ENCODE peak calls at places on chromosome 4, in six cellular contexts. One of them, this sample, is unnamed.

GRCh38 chr4:8771258-8771590 is 100.4 kb downstream of the HMX1 start:
- DNase-seq in cardiac muscle cell: peak; percentile 9
- DNase-seq in fibroblast of mammary gland: no peak
- DNase-seq in endodermal cell: peak; percentile 68
- DNase-seq in retinal pigment epithelial cell: no peak
- DNase-seq in epithelial cell of esophagus: no peak
- DNase-seq in this sample: no peak

GRCh38 chr4:15913631-15913970 is 24.9 kb downstream of the FGFBP1 start:
- DNase-seq in cardiac muscle cell: no peak
- DNase-seq in fibroblast of mammary gland: peak; percentile 90
- DNase-seq in endodermal cell: no peak
- DNase-seq in retinal pigment epithelial cell: peak; percentile 95
- DNase-seq in epithelial cell of esophagus: peak; percentile 99
- DNase-seq in this sample: no peak

GRCh38 chr4:54941994-54942552 is 183.3 kb downstream of the KDR start:
- DNase-seq in cardiac muscle cell: peak; percentile 10
- DNase-seq in fibroblast of mammary gland: no peak
- DNase-seq in endodermal cell: no peak
- DNase-seq in retinal pigment epithelial cell: no peak
- DNase-seq in epithelial cell of esophagus: no peak
- DNase-seq in this sample: no peak

GRCh38 chr4:168059251-168059650 is 33.1 kb upstream of the ANXA10 start:
- DNase-seq in cardiac muscle cell: no peak
- DNase-seq in fibroblast of mammary gland: peak; percentile 67
- DNase-seq in endodermal cell: no peak
- DNase-seq in retinal pigment epithelial cell: no peak
- DNase-seq in epithelial cell of esophagus: peak; percentile 27
- DNase-seq in this sample: no peak

GRCh38 chr4:82984459-82984858 is 26.2 kb downstream of the LIN54 start:
- DNase-seq in cardiac muscle cell: no peak
- DNase-seq in fibroblast of mammary gland: peak; percentile 78
- DNase-seq in endodermal cell: no peak
- DNase-seq in retinal pigment epithelial cell: peak; percentile 6
- DNase-seq in epithelial cell of esophagus: peak; percentile 22
- DNase-seq in this sample: no peak

GRCh38 chr4:43374352-43374751 is 481.8 kb downstream of the GRXCR1 start:
- DNase-seq in cardiac muscle cell: no peak
- DNase-seq in fibroblast of mammary gland: no peak
- DNase-seq in endodermal cell: no peak
- DNase-seq in retinal pigment epithelial cell: no peak
- DNase-seq in epithelial cell of esophagus: no peak
- DNase-seq in this sample: peak; percentile 43

GRCh38 chr4:73883306-73883705 is 14.1 kb downstream of the CXCL1 start:
- DNase-seq in cardiac muscle cell: no peak
- DNase-seq in fibroblast of mammary gland: peak; percentile 91
- DNase-seq in endodermal cell: no peak
- DNase-seq in retinal pigment epithelial cell: no peak
- DNase-seq in epithelial cell of esophagus: peak; percentile 49
- DNase-seq in this sample: no peak

GRCh38 chr4:3427134-3427476 is 14.7 kb upstream of the HGFAC start:
- DNase-seq in cardiac muscle cell: no peak
- DNase-seq in fibroblast of mammary gland: no peak
- DNase-seq in endodermal cell: no peak
- DNase-seq in retinal pigment epithelial cell: no peak
- DNase-seq in epithelial cell of esophagus: no peak
- DNase-seq in this sample: no peak

GRCh38 chr4:147578057-147578476 is 39.1 kb upstream of the TMEM184C start:
- DNase-seq in cardiac muscle cell: no peak
- DNase-seq in fibroblast of mammary gland: peak; percentile 91
- DNase-seq in endodermal cell: no peak
- DNase-seq in retinal pigment epithelial cell: peak; percentile 96
- DNase-seq in epithelial cell of esophagus: peak; percentile 96
- DNase-seq in this sample: no peak

GRCh38 chr4:142554412-142554811 is 291.7 kb downstream of the INPP4B start:
- DNase-seq in cardiac muscle cell: no peak
- DNase-seq in fibroblast of mammary gland: no peak
- DNase-seq in endodermal cell: no peak
- DNase-seq in retinal pigment epithelial cell: no peak
- DNase-seq in epithelial cell of esophagus: no peak
- DNase-seq in this sample: no peak

GRCh38 chr4:172995161-172995560 is 173.4 kb upstream of the GALNT7 start:
- DNase-seq in cardiac muscle cell: no peak
- DNase-seq in fibroblast of mammary gland: peak; percentile 36
- DNase-seq in endodermal cell: no peak
- DNase-seq in retinal pigment epithelial cell: no peak
- DNase-seq in epithelial cell of esophagus: no peak
- DNase-seq in this sample: no peak

GRCh38 chr4:147453561-147454141 is 27.2 kb upstream of the EDNRA start:
- DNase-seq in cardiac muscle cell: no peak
- DNase-seq in fibroblast of mammary gland: peak; percentile 7
- DNase-seq in endodermal cell: no peak
- DNase-seq in retinal pigment epithelial cell: no peak
- DNase-seq in epithelial cell of esophagus: peak; percentile 83
- DNase-seq in this sample: no peak

GRCh38 chr4:170008376-170008775 is 17.8 kb downstream of the MFAP3L start:
- DNase-seq in cardiac muscle cell: no peak
- DNase-seq in fibroblast of mammary gland: no peak
- DNase-seq in endodermal cell: no peak
- DNase-seq in retinal pigment epithelial cell: peak; percentile 64
- DNase-seq in epithelial cell of esophagus: no peak
- DNase-seq in this sample: no peak

GRCh38 chr4:128225148-128225547 is 62.5 kb downstream of the PGRMC2 start:
- DNase-seq in cardiac muscle cell: peak; percentile 50
- DNase-seq in fibroblast of mammary gland: peak; percentile 24
- DNase-seq in endodermal cell: no peak
- DNase-seq in retinal pigment epithelial cell: peak; percentile 72
- DNase-seq in epithelial cell of esophagus: no peak
- DNase-seq in this sample: no peak

GRCh38 chr4:152304220-152304619 is 231.7 kb downstream of the FBXW7 start:
- DNase-seq in cardiac muscle cell: no peak
- DNase-seq in fibroblast of mammary gland: peak; percentile 30
- DNase-seq in endodermal cell: no peak
- DNase-seq in retinal pigment epithelial cell: no peak
- DNase-seq in epithelial cell of esophagus: peak; percentile 75
- DNase-seq in this sample: no peak

GRCh38 chr4:159946983-159947645 is 844.2 kb downstream of the RAPGEF2 start:
- DNase-seq in cardiac muscle cell: peak; percentile 72
- DNase-seq in fibroblast of mammary gland: peak; percentile 68
- DNase-seq in endodermal cell: no peak
- DNase-seq in retinal pigment epithelial cell: no peak
- DNase-seq in epithelial cell of esophagus: peak; percentile 83
- DNase-seq in this sample: no peak

GRCh38 chr4:107658400-107659326 is 61.4 kb downstream of the PAPSS1 start:
- DNase-seq in cardiac muscle cell: no peak
- DNase-seq in fibroblast of mammary gland: no peak
- DNase-seq in endodermal cell: no peak
- DNase-seq in retinal pigment epithelial cell: no peak
- DNase-seq in epithelial cell of esophagus: no peak
- DNase-seq in this sample: no peak

GRCh38 chr4:41992967-41993857 is 2.9 kb downstream of the SLC30A9 start:
- DNase-seq in cardiac muscle cell: no peak
- DNase-seq in fibroblast of mammary gland: no peak
- DNase-seq in endodermal cell: no peak
- DNase-seq in retinal pigment epithelial cell: no peak
- DNase-seq in epithelial cell of esophagus: no peak
- DNase-seq in this sample: no peak

GRCh38 chr4:77451530-77451929 is 154.1 kb upstream of the CXCL13 start:
- DNase-seq in cardiac muscle cell: peak; percentile 9
- DNase-seq in fibroblast of mammary gland: no peak
- DNase-seq in endodermal cell: no peak
- DNase-seq in retinal pigment epithelial cell: no peak
- DNase-seq in epithelial cell of esophagus: no peak
- DNase-seq in this sample: no peak

GRCh38 chr4:176547005-176547404 is 227.2 kb downstream of the SPCS3 start:
- DNase-seq in cardiac muscle cell: no peak
- DNase-seq in fibroblast of mammary gland: peak; percentile 84
- DNase-seq in endodermal cell: no peak
- DNase-seq in retinal pigment epithelial cell: no peak
- DNase-seq in epithelial cell of esophagus: no peak
- DNase-seq in this sample: peak; percentile 55

GRCh38 chr4:97498875-97499274 is 644.4 kb downstream of the STPG2 start:
- DNase-seq in cardiac muscle cell: no peak
- DNase-seq in fibroblast of mammary gland: peak; percentile 76
- DNase-seq in endodermal cell: no peak
- DNase-seq in retinal pigment epithelial cell: peak; percentile 42
- DNase-seq in epithelial cell of esophagus: peak; percentile 99
- DNase-seq in this sample: no peak

GRCh38 chr4:184357783-184358182 is 116.6 kb downstream of the IRF2 start:
- DNase-seq in cardiac muscle cell: no peak
- DNase-seq in fibroblast of mammary gland: no peak
- DNase-seq in endodermal cell: peak; percentile 3
- DNase-seq in retinal pigment epithelial cell: no peak
- DNase-seq in epithelial cell of esophagus: no peak
- DNase-seq in this sample: no peak

GRCh38 chr4:165382640-165383039 is 3.8 kb downstream of the CPE start:
- DNase-seq in cardiac muscle cell: no peak
- DNase-seq in fibroblast of mammary gland: no peak
- DNase-seq in endodermal cell: no peak
- DNase-seq in retinal pigment epithelial cell: no peak
- DNase-seq in epithelial cell of esophagus: no peak
- DNase-seq in this sample: no peak

GRCh38 chr4:105061136-105061696 is 85.5 kb upstream of the TET2 start:
- DNase-seq in cardiac muscle cell: no peak
- DNase-seq in fibroblast of mammary gland: peak; percentile 15
- DNase-seq in endodermal cell: peak; percentile 53
- DNase-seq in retinal pigment epithelial cell: peak; percentile 18
- DNase-seq in epithelial cell of esophagus: peak; percentile 82
- DNase-seq in this sample: no peak

GRCh38 chr4:30943356-30943755 is 223.2 kb downstream of the PCDH7 start:
- DNase-seq in cardiac muscle cell: no peak
- DNase-seq in fibroblast of mammary gland: no peak
- DNase-seq in endodermal cell: no peak
- DNase-seq in retinal pigment epithelial cell: no peak
- DNase-seq in epithelial cell of esophagus: no peak
- DNase-seq in this sample: no peak

GRCh38 chr4:172900880-172901279 is 267.7 kb upstream of the GALNT7 start:
- DNase-seq in cardiac muscle cell: no peak
- DNase-seq in fibroblast of mammary gland: no peak
- DNase-seq in endodermal cell: no peak
- DNase-seq in retinal pigment epithelial cell: no peak
- DNase-seq in epithelial cell of esophagus: no peak
- DNase-seq in this sample: no peak

GRCh38 chr4:1959104-1959384 is 49.7 kb downstream of the NELFA start:
- DNase-seq in cardiac muscle cell: no peak
- DNase-seq in fibroblast of mammary gland: no peak
- DNase-seq in endodermal cell: no peak
- DNase-seq in retinal pigment epithelial cell: no peak
- DNase-seq in epithelial cell of esophagus: peak; percentile 13
- DNase-seq in this sample: no peak

GRCh38 chr4:1960170-1960825 is 48.5 kb downstream of the NELFA start:
- DNase-seq in cardiac muscle cell: no peak
- DNase-seq in fibroblast of mammary gland: peak; percentile 18
- DNase-seq in endodermal cell: no peak
- DNase-seq in retinal pigment epithelial cell: no peak
- DNase-seq in epithelial cell of esophagus: peak; percentile 32
- DNase-seq in this sample: no peak

GRCh38 chr4:1961038-1961437 is 47.7 kb downstream of the NELFA start:
- DNase-seq in cardiac muscle cell: no peak
- DNase-seq in fibroblast of mammary gland: no peak
- DNase-seq in endodermal cell: no peak
- DNase-seq in retinal pigment epithelial cell: no peak
- DNase-seq in epithelial cell of esophagus: no peak
- DNase-seq in this sample: no peak

GRCh38 chr4:1956631-1957030 is 52.1 kb downstream of the NELFA start:
- DNase-seq in cardiac muscle cell: no peak
- DNase-seq in fibroblast of mammary gland: no peak
- DNase-seq in endodermal cell: no peak
- DNase-seq in retinal pigment epithelial cell: no peak
- DNase-seq in epithelial cell of esophagus: no peak
- DNase-seq in this sample: no peak

GRCh38 chr4:1958276-1959103 is 50.3 kb downstream of the NELFA start:
- DNase-seq in cardiac muscle cell: no peak
- DNase-seq in fibroblast of mammary gland: no peak
- DNase-seq in endodermal cell: no peak
- DNase-seq in retinal pigment epithelial cell: no peak
- DNase-seq in epithelial cell of esophagus: no peak
- DNase-seq in this sample: no peak
- TF ChIP-seq CTCF in cardiac muscle cell: no peak
- TF ChIP-seq CTCF in fibroblast of mammary gland: no peak
- TF ChIP-seq CTCF in endodermal cell: no peak
- TF ChIP-seq CTCF in retinal pigment epithelial cell: no peak
- TF ChIP-seq CTCF in epithelial cell of esophagus: no peak
- TF ChIP-seq CTCF in this sample: no peak

GRCh38 chr4:182507808-182508207 is 264.6 kb downstream of the TENM3 start:
- DNase-seq in cardiac muscle cell: peak; percentile 29
- DNase-seq in fibroblast of mammary gland: no peak
- DNase-seq in endodermal cell: no peak
- DNase-seq in retinal pigment epithelial cell: no peak
- DNase-seq in epithelial cell of esophagus: no peak
- DNase-seq in this sample: no peak

GRCh38 chr4:182513534-182514291 is 270.5 kb downstream of the TENM3 start:
- DNase-seq in cardiac muscle cell: no peak
- DNase-seq in fibroblast of mammary gland: no peak
- DNase-seq in endodermal cell: no peak
- DNase-seq in retinal pigment epithelial cell: no peak
- DNase-seq in epithelial cell of esophagus: no peak
- DNase-seq in this sample: no peak

DNA sequence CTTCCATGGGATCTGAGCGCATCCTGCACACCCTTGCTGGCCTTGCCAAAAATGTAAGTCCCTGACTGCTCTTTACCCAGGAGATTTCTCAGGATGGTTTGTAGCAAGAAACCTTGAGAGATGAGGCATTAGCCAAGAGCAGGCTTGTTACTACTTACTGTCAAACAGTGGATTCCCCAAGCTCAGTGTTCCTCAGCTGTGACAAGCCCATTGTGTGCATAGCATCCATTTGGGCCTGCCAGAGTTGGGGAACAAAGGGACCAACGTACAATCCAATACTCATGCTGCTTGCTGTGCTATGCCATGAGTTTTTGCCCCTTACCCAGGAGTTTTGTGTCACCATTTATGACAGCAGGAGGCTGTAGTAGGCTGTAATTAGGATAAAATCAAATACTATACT is 267.6 kb downstream of the TENM3 start:
- DNase-seq in cardiac muscle cell: no peak
- DNase-seq in fibroblast of mammary gland: no peak
- DNase-seq in endodermal cell: no peak
- DNase-seq in retinal pigment epithelial cell: no peak
- DNase-seq in epithelial cell of esophagus: no peak
- DNase-seq in this sample: no peak
- H3K4me3 ChIP-seq in cardiac muscle cell: no peak overlapping the region
- H3K4me3 ChIP-seq in fibroblast of mammary gland: no peak overlapping the region
- H3K4me3 ChIP-seq in endodermal cell: no peak overlapping the region
- H3K4me3 ChIP-seq in retinal pigment epithelial cell: no peak overlapping the region
- H3K4me3 ChIP-seq in epithelial cell of esophagus: no peak overlapping the region
- H3K4me3 ChIP-seq in this sample: no peak overlapping the region

GRCh38 chr4:183157215-183157614 is 58.2 kb downstream of the WWC2 start:
- DNase-seq in cardiac muscle cell: no peak
- DNase-seq in fibroblast of mammary gland: no peak
- DNase-seq in endodermal cell: no peak
- DNase-seq in retinal pigment epithelial cell: no peak
- DNase-seq in epithelial cell of esophagus: no peak
- DNase-seq in this sample: no peak
- TF ChIP-seq CTCF in cardiac muscle cell: no peak
- TF ChIP-seq CTCF in fibroblast of mammary gland: peak; percentile 14
- TF ChIP-seq CTCF in endodermal cell: peak; percentile 52
- TF ChIP-seq CTCF in retinal pigment epithelial cell: no peak
- TF ChIP-seq CTCF in epithelial cell of esophagus: no peak
- TF ChIP-seq CTCF in this sample: no peak

GRCh38 chr4:76233534-76233933 is 18.0 kb upstream of the FAM47E start:
- DNase-seq in cardiac muscle cell: no peak
- DNase-seq in fibroblast of mammary gland: no peak
- DNase-seq in endodermal cell: no peak
- DNase-seq in retinal pigment epithelial cell: no peak
- DNase-seq in epithelial cell of esophagus: no peak
- DNase-seq in this sample: no peak
- H3K4me3 ChIP-seq in cardiac muscle cell: no peak overlapping the region
- H3K4me3 ChIP-seq in fibroblast of mammary gland: no peak overlapping the region
- H3K4me3 ChIP-seq in endodermal cell: no peak overlapping the region
- H3K4me3 ChIP-seq in retinal pigment epithelial cell: no peak overlapping the region
- H3K4me3 ChIP-seq in epithelial cell of esophagus: no peak overlapping the region
- H3K4me3 ChIP-seq in this sample: no peak overlapping the region